ENCODE peak calls at places on chromosomes 3 and 15, in five cellular contexts. I is pons, X is pancreas, J is body of pancreas, T is aorta. C is an unnamed sample.

GRCh38 chr15:64637412-64637811 is 138.0 kb downstream of the RBPMS2 start:
- DNase-seq in T (no peak), J (no peak), I (no peak), X (no peak), C (no peak)

GRCh38 chr15:65870889-65871533 is 1.7 kb downstream of the RAB11A start:
- DNase-seq in I (peak; percentile 47), X (no peak), T (no peak), J (no peak), C (no peak)

GRCh38 chr15:29731865-29732264 is 90.4 kb downstream of the TJP1 start:
- DNase-seq in I (no peak), T (no peak), X (no peak), J (no peak), C (no peak)

GRCh38 chr3:168545591-168545990 is 449.9 kb upstream of the GOLIM4 start:
- DNase-seq in I (peak; percentile 7), J (no peak), T (no peak), X (no peak), C (no peak)

GRCh38 chr3:135034291-135034768 is 239.3 kb downstream of the EPHB1 start:
- DNase-seq in X (no peak), J (no peak), I (no peak), T (no peak), C (peak; percentile 48)

GRCh38 chr3:177468331-177468730 is 271.0 kb upstream of the TBL1XR1 start:
- DNase-seq in I (no peak), J (no peak), T (peak; percentile 80), X (no peak), C (no peak)

GRCh38 chr3:165383381-165383780 is 187.2 kb upstream of the SLITRK3 start:
- DNase-seq in J (no peak), X (no peak), T (no peak), I (no peak), C (no peak)

GRCh38 chr3:47421741-47422649 is 41.2 kb downstream of the PTPN23 start:
- DNase-seq in X (peak; percentile 63), I (no peak), T (no peak), J (peak; percentile 43), C (peak; percentile 70)

GRCh38 chr3:153789380-153789779 is 331.8 kb upstream of the ARHGEF26 start:
- DNase-seq in I (no peak), X (no peak), J (no peak), T (no peak), C (no peak)

GRCh38 chr15:68145706-68146105 is 59.4 kb downstream of the CALML4 start:
- DNase-seq in T (no peak), I (no peak), X (no peak), J (no peak), C (no peak)

GRCh38 chr3:125602752-125603649 is 7.7 kb upstream of the OSBPL11 start:
- DNase-seq in I (peak; percentile 59), X (no peak), J (no peak), T (no peak), C (peak; percentile 84)

GRCh38 chr3:102614580-102614979 is 179.8 kb downstream of the ZPLD1 start:
- DNase-seq in J (no peak), I (no peak), T (no peak), X (no peak), C (no peak)

GRCh38 chr15:65405793-65406192 is 17.0 kb downstream of the IGDCC4 start:
- DNase-seq in I (no peak), T (no peak), J (no peak), X (no peak), C (no peak)

GRCh38 chr15:95669146-95669922 is 661.2 kb upstream of the NR2F2 start:
- DNase-seq in I (no peak), X (no peak), T (no peak), J (no peak), C (peak; percentile 28)

GRCh38 chr15:69543681-69544080 is 91.1 kb downstream of the RPLP1 start:
- DNase-seq in T (no peak), X (no peak), I (no peak), J (no peak), C (no peak)

GRCh38 chr15:32730677-32731654 is 13.2 kb downstream of the GREM1 start:
- DNase-seq in I (no peak), J (peak; percentile 65), T (peak; percentile 70), X (peak; percentile 78), C (peak; percentile 28)

GRCh38 chr3:132549890-132550578 is 47.0 kb upstream of the ACKR4 start:
- DNase-seq in X (no peak), J (no peak), I (no peak), T (no peak), C (no peak)

GRCh38 chr3:119716998-119717397 is 14.2 kb downstream of the CFAP91 start:
- DNase-seq in J (peak; percentile 81), I (no peak), T (no peak), X (peak; percentile 64), C (peak; percentile 42)

GRCh38 chr15:65829150-65829764 is 37.2 kb upstream of the DENND4A start:
- DNase-seq in I (no peak), X (no peak), J (no peak), T (no peak), C (no peak)

GRCh38 chr3:153038779-153039178 is 123.2 kb upstream of the RAP2B start:
- DNase-seq in X (no peak), T (no peak), I (no peak), J (no peak), C (no peak)

GRCh38 chr3:194306771-194307640 is 44.1 kb downstream of the CPN2 start:
- DNase-seq in I (no peak), T (peak; percentile 31), J (no peak), X (no peak), C (no peak)

GRCh38 chr3:138921316-138922292 is 25.3 kb downstream of the FOXL2 start:
- DNase-seq in J (no peak), T (peak; percentile 78), I (no peak), X (no peak), C (no peak)

GRCh38 chr3:111373861-111374260 is 168.1 kb upstream of the CD96 start:
- DNase-seq in J (no peak), X (no peak), I (no peak), T (no peak), C (no peak)

GRCh38 chr15:74041777-74042435 is 40.4 kb downstream of the GOLGA6A start:
- DNase-seq in T (peak; percentile 60), J (no peak), X (peak; percentile 17), I (no peak), C (no peak)

GRCh38 chr3:35883929-35884328 is 244.6 kb downstream of the ARPP21 start:
- DNase-seq in J (no peak), T (no peak), X (no peak), I (no peak), C (no peak)

GRCh38 chr15:25884354-25884753 is 21.2 kb upstream of the ATP10A start:
- DNase-seq in I (no peak), T (no peak), X (no peak), J (no peak), C (no peak)

GRCh38 chr3:150370129-150370602 is 37.9 kb upstream of the TSC22D2 start:
- DNase-seq in X (no peak), J (no peak), I (no peak), T (no peak), C (peak; percentile 60)

GRCh38 chr15:98734472-98735284 is 86.3 kb downstream of the IGF1R start:
- DNase-seq in X (no peak), T (no peak), I (no peak), J (no peak), C (no peak)

GRCh38 chr3:61009025-61009424 is 242.2 kb downstream of the FHIT start:
- DNase-seq in J (no peak), I (peak; percentile 90), T (no peak), X (no peak), C (no peak)

GRCh38 chr3:66405701-66406091 is 95.1 kb downstream of the LRIG1 start:
- DNase-seq in X (peak; percentile 56), J (no peak), I (peak; percentile 69), T (peak; percentile 88), C (no peak)

GRCh38 chr3:53045784-53046170 is at the start of gene SFMBT1:
- DNase-seq in T (peak; percentile 92), J (peak; percentile 71), X (peak; percentile 89), I (peak; percentile 50), C (peak; percentile 76)